ENCODE peak calls at places on chromosomes 6 and 20, in five cellular contexts. One of them, this sample, is unnamed. For H3K36me3, the result is how much of the 10 kb centered on the place peaks cover.

GRCh38 chr6:169490830-169491229 is 211.0 kb downstream of the WDR27 start:
- DNase-seq in stomach: no peak
- DNase-seq in hepatocyte: no peak
- DNase-seq in HCT116: no peak
- DNase-seq in Panc1: no peak
- DNase-seq in this sample: no peak

GRCh38 chr6:130744601-130745382 is 82.4 kb upstream of the SMLR1 start:
- DNase-seq in stomach: no peak
- DNase-seq in hepatocyte: no peak
- DNase-seq in HCT116: no peak
- DNase-seq in Panc1: no peak
- DNase-seq in this sample: no peak

GRCh38 chr6:87925373-87926060 is 122.1 kb upstream of the SPACA1 start:
- DNase-seq in stomach: peak
- DNase-seq in hepatocyte: no peak
- DNase-seq in HCT116: no peak
- DNase-seq in Panc1: no peak
- DNase-seq in this sample: no peak

GRCh38 chr6:1129141-1129540 is 182.8 kb upstream of the FOXQ1 start:
- DNase-seq in stomach: no peak
- DNase-seq in hepatocyte: no peak
- DNase-seq in HCT116: no peak
- DNase-seq in Panc1: no peak
- DNase-seq in this sample: no peak

GRCh38 chr20:38825901-38826625 is 20.6 kb downstream of the PPP1R16B start:
- DNase-seq in stomach: no peak
- DNase-seq in hepatocyte: peak
- DNase-seq in HCT116: peak
- DNase-seq in Panc1: no peak
- DNase-seq in this sample: no peak

GRCh38 chr6:10676403-10676802 is 18.0 kb downstream of the C6orf52 start:
- DNase-seq in stomach: no peak
- DNase-seq in hepatocyte: no peak
- DNase-seq in HCT116: no peak
- DNase-seq in Panc1: no peak
- DNase-seq in this sample: no peak

GRCh38 chr6:138287144-138287955 is 69.1 kb upstream of the PBOV1 start:
- DNase-seq in stomach: peak
- DNase-seq in hepatocyte: peak
- DNase-seq in HCT116: peak
- DNase-seq in Panc1: peak
- DNase-seq in this sample: no peak

GRCh38 chr6:33758807-33759206 is 12.1 kb upstream of the IP6K3 start:
- DNase-seq in stomach: peak
- DNase-seq in hepatocyte: no peak
- DNase-seq in HCT116: no peak
- DNase-seq in Panc1: no peak
- DNase-seq in this sample: no peak

DNA sequence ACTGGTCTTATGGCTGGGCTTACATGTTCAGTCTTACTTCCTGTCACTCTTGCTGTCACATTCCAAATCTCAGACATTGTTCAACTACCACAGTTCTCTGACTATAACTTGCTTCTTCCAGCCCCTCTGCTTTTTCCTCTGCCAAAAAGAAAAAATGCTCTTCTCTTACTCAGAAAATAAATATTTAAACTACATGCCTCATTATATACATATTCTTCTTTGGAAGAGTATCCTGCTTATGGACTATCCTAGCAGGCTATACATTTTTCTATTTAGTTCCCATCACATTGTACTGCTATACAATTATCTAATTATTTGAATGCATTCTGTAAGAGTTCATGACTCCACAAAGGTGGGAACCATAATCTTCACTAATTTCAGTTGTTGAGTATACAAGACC is 175.4 kb downstream of the TBC1D32 start:
- DNase-seq in stomach: no peak
- DNase-seq in hepatocyte: no peak
- DNase-seq in HCT116: no peak
- DNase-seq in Panc1: no peak
- DNase-seq in this sample: no peak
- H3K36me3 ChIP-seq in stomach: under half
- H3K36me3 ChIP-seq in hepatocyte: under half
- H3K36me3 ChIP-seq in HCT116: under half
- H3K36me3 ChIP-seq in Panc1: under half
- H3K36me3 ChIP-seq in this sample: under half

GRCh38 chr6:21588812-21589811 is 4.4 kb upstream of the SOX4 start:
- DNase-seq in stomach: peak
- DNase-seq in hepatocyte: peak
- DNase-seq in HCT116: peak
- DNase-seq in Panc1: no peak
- DNase-seq in this sample: peak

GRCh38 chr6:21587925-21588811 is 5.4 kb upstream of the SOX4 start:
- DNase-seq in stomach: peak
- DNase-seq in hepatocyte: peak
- DNase-seq in HCT116: peak
- DNase-seq in Panc1: no peak
- DNase-seq in this sample: peak

GRCh38 chr6:21586760-21587181 is 6.8 kb upstream of the SOX4 start:
- DNase-seq in stomach: peak
- DNase-seq in hepatocyte: no peak
- DNase-seq in HCT116: no peak
- DNase-seq in Panc1: no peak
- DNase-seq in this sample: no peak

GRCh38 chr6:21587182-21587924 is 6.2 kb upstream of the SOX4 start:
- DNase-seq in stomach: peak
- DNase-seq in hepatocyte: peak
- DNase-seq in HCT116: peak
- DNase-seq in Panc1: no peak
- DNase-seq in this sample: peak

GRCh38 chr6:21586300-21586699 is 7.3 kb upstream of the SOX4 start:
- DNase-seq in stomach: no peak
- DNase-seq in hepatocyte: no peak
- DNase-seq in HCT116: no peak
- DNase-seq in Panc1: no peak
- DNase-seq in this sample: no peak
- H3K4me3 ChIP-seq in stomach: no peak
- H3K4me3 ChIP-seq in hepatocyte: no peak
- H3K4me3 ChIP-seq in HCT116: no peak
- H3K4me3 ChIP-seq in Panc1: no peak
- H3K4me3 ChIP-seq in this sample: no peak

DNA sequence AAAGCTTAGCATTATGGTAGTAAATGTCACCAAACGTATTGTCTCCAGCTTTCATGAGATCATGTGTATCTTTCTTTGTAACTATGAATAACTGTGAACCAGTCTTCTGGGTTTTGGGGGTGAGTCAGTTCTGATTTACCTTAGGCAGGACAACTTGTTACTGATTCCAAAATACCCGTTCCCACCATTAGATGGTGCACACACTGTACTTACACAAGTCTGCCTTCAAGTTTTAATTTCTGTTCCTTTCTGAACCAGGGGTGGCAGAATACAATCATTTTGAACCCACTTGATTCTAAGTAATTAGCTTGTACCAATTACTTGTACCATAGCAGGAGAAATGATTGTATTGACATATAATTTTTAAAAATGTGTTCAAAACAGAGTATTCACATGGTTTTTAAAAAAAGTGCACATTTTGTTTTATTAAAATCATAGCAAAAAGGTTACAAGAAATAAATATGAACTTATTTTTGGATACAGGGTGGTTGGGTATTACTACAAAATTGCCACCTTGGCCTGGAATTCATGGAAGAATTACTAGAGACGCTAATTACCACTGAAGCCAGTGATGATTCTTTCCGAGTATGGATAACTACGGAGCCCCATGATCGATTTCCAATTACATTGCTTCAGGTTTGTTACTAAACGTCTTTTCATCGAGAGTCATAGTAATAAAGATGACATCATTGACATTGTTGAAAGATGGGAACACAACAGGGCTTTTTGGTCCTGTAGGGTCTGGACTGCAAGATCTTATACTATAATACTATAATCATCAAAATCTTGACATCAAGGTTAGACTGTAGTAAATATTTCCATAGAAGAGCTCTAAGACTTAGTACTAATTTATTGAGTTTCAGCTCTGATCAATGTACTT is 75.2 kb upstream of the GLP1R start:
- DNase-seq in stomach: no peak
- DNase-seq in hepatocyte: peak
- DNase-seq in HCT116: peak
- DNase-seq in Panc1: peak
- DNase-seq in this sample: no peak
- TF ChIP-seq CTCF in stomach: peak
- TF ChIP-seq CTCF in hepatocyte: peak
- TF ChIP-seq CTCF in HCT116: peak
- TF ChIP-seq CTCF in Panc1: peak
- TF ChIP-seq CTCF in this sample: peak

DNA sequence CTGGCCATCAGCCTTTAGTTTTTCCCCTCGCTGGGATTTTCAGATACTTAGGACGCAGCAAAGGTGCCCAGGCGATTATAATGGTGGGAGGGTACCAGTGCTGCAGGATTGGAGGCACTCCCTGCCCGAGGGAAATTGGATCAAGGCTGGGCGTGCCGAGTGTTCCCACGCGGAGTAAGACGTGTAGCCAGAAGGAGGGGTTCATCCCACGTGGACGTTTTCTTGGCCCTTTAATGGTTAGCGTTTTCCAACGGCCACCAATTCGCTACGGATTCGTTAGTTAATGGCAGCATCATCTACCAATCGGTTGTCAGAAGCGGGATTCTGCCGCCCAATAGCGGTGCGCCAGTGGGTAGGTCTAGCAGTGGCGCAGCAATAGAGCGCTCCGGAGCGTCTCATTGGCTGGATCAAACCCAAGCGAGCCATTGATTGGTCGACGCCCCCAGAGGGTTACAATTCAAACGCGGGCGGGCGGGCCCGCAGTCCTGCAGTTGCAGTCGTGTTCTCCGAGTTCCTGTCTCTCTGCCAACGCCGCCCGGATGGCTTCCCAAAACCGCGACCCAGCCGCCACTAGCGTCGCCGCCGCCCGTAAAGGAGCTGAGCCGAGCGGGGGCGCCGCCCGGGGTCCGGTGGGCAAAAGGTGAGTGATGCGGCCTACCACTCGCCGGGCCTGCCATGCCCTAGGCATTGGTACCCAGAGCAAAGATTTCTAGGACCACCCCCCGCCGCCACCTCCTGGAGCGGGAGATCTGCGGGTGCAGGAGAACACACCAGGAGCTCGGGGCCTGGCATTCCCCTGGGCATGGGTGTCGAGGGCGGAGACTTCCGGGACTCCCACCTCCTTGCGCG is at the start of gene UBE2C:
- DNase-seq in stomach: peak
- DNase-seq in hepatocyte: peak
- DNase-seq in HCT116: peak
- DNase-seq in Panc1: peak
- DNase-seq in this sample: peak
- H3K36me3 ChIP-seq in stomach: under half
- H3K36me3 ChIP-seq in hepatocyte: under half
- H3K36me3 ChIP-seq in HCT116: under half
- H3K36me3 ChIP-seq in Panc1: under half
- H3K36me3 ChIP-seq in this sample: under half

GRCh38 chr20:675453-676314 is at the start of gene SCRT2:
- DNase-seq in stomach: peak
- DNase-seq in hepatocyte: peak
- DNase-seq in HCT116: no peak
- DNase-seq in Panc1: no peak
- DNase-seq in this sample: peak
- H3K4me3 ChIP-seq in stomach: peak
- H3K4me3 ChIP-seq in hepatocyte: no peak
- H3K4me3 ChIP-seq in HCT116: no peak
- H3K4me3 ChIP-seq in Panc1: peak
- H3K4me3 ChIP-seq in this sample: no peak